ENCODE peak calls at places on chromosomes 12 and 14, in ten cellular contexts. T is uterus, P is suprapubic skin, S is IMR-90, N is H1, B is endothelial cell of umbilical vein, V is vagina, U is stomach, H is Peyer's patch, X is ovary. I is an unnamed sample. For H3K4me1, the result is how much of the 10 kb centered on the place peaks cover.

GRCh38 chr12:21946983-21947382 is 5.8 kb upstream of the ABCC9 start:
- DNase-seq in T (no peak), P (no peak), S (no peak), N (no peak), B (no peak), V (no peak), U (no peak), H (no peak), X (no peak), I (no peak)

GRCh38 chr14:99938376-99938775 is 126.8 kb upstream of the EVL start:
- DNase-seq in T (no peak), P (no peak), S (no peak), N (no peak), B (no peak), V (no peak), U (no peak), H (no peak), X (no peak), I (no peak)

GRCh38 chr12:49702009-49702408 is 5.2 kb downstream of the FMNL3 start:
- DNase-seq in T (no peak), P (no peak), S (no peak), N (no peak), B (no peak), V (no peak), U (no peak), H (no peak), X (no peak), I (no peak)

GRCh38 chr12:91023326-91024004 is 18.7 kb upstream of the EPYC start:
- DNase-seq in T (no peak), P (no peak), S (peak), N (no peak), B (no peak), V (no peak), U (no peak), H (no peak), X (no peak), I (no peak)

GRCh38 chr14:84071061-84071460 is 1458.9 kb upstream of the FLRT2 start:
- DNase-seq in T (no peak), P (no peak), S (no peak), N (no peak), B (no peak), V (no peak), U (no peak), H (no peak), X (no peak), I (no peak)

GRCh38 chr12:99745895-99746294 is 98.3 kb downstream of the GARIN6 start:
- DNase-seq in T (no peak), P (no peak), S (no peak), N (no peak), B (no peak), V (no peak), U (no peak), H (no peak), X (no peak), I (no peak)

GRCh38 chr12:73161970-73162369 is 889.8 kb downstream of the TRHDE start:
- DNase-seq in T (no peak), P (no peak), S (no peak), N (no peak), B (no peak), V (no peak), U (no peak), H (no peak), X (no peak), I (no peak)

GRCh38 chr12:32454075-32454474 is 54.7 kb downstream of the FGD4 start:
- DNase-seq in T (no peak), P (no peak), S (peak), N (no peak), B (peak), V (no peak), U (no peak), H (no peak), X (no peak), I (no peak)

GRCh38 chr14:92694807-92695206 is 53.6 kb downstream of the LGMN start:
- DNase-seq in T (no peak), P (no peak), S (no peak), N (no peak), B (no peak), V (no peak), U (no peak), H (no peak), X (no peak), I (no peak)

GRCh38 chr14:82886670-82887069 is 1353.0 kb upstream of the SEL1L start:
- DNase-seq in T (no peak), P (no peak), S (no peak), N (no peak), B (no peak), V (no peak), U (no peak), H (no peak), X (no peak), I (no peak)

GRCh38 chr12:105464426-105464825 is 133.9 kb downstream of the C12orf75 start:
- DNase-seq in T (no peak), P (no peak), S (no peak), N (no peak), B (no peak), V (no peak), U (no peak), H (no peak), X (no peak), I (no peak)

GRCh38 chr14:52413729-52414453 is 99.8 kb downstream of the PTGER2 start:
- DNase-seq in T (no peak), P (no peak), S (peak), N (no peak), B (no peak), V (no peak), U (no peak), H (no peak), X (no peak), I (no peak)

GRCh38 chr14:99072956-99073355 is 199.0 kb downstream of the BCL11B start:
- DNase-seq in T (no peak), P (peak), S (no peak), N (no peak), B (no peak), V (peak), U (no peak), H (no peak), X (no peak), I (no peak)

GRCh38 chr12:63967781-63968180 is 123.3 kb downstream of the SRGAP1 start:
- DNase-seq in T (no peak), P (no peak), S (peak), N (no peak), B (peak), V (no peak), U (no peak), H (no peak), X (no peak), I (no peak)

GRCh38 chr14:81127785-81128184 is 93.0 kb downstream of the GTF2A1 start:
- DNase-seq in T (no peak), P (no peak), S (peak), N (no peak), B (no peak), V (no peak), U (no peak), H (no peak), X (no peak), I (no peak)

GRCh38 chr12:51383281-51383905 is 7.8 kb downstream of the GALNT6 start:
- DNase-seq in T (no peak), P (no peak), S (no peak), N (no peak), B (no peak), V (no peak), U (no peak), H (no peak), X (no peak), I (no peak)

GRCh38 chr14:73180385-73180805 is 44.1 kb downstream of the PSEN1 start:
- DNase-seq in T (peak), P (no peak), S (peak), N (no peak), B (no peak), V (no peak), U (no peak), H (no peak), X (no peak), I (no peak)

GRCh38 chr12:132922676-132923075 is 33.4 kb downstream of the ZNF605 start:
- DNase-seq in T (no peak), P (no peak), S (no peak), N (peak), B (no peak), V (no peak), U (no peak), H (no peak), X (no peak), I (no peak)

GRCh38 chr12:4214912-4215861 is 58.4 kb upstream of the CCND2 start:
- DNase-seq in T (no peak), P (peak), S (no peak), N (peak), B (no peak), V (peak), U (peak), H (no peak), X (no peak), I (peak)

GRCh38 chr12:131072446-131073230 is 118.9 kb downstream of the ADGRD1 start:
- DNase-seq in T (no peak), P (peak), S (no peak), N (no peak), B (no peak), V (no peak), U (peak), H (no peak), X (no peak), I (no peak)

GRCh38 chr14:97491697-97492096 is 694.5 kb downstream of the VRK1 start:
- DNase-seq in T (no peak), P (no peak), S (no peak), N (no peak), B (no peak), V (no peak), U (no peak), H (no peak), X (no peak), I (no peak)

GRCh38 chr12:79692249-79692619 is 1.5 kb upstream of the PAWR start:
- DNase-seq in T (no peak), P (no peak), S (peak), N (no peak), B (no peak), V (no peak), U (no peak), H (no peak), X (no peak), I (no peak)

GRCh38 chr12:15662303-15662980 is 126.7 kb downstream of the EPS8 start:
- DNase-seq in T (no peak), P (no peak), S (peak), N (no peak), B (peak), V (no peak), U (no peak), H (no peak), X (no peak), I (no peak)

GRCh38 chr14:65071544-65071943 is 30.8 kb downstream of the MAX start:
- DNase-seq in T (no peak), P (no peak), S (no peak), N (no peak), B (no peak), V (no peak), U (no peak), H (no peak), X (no peak), I (no peak)

GRCh38 chr14:90536092-90536491 is 139.3 kb downstream of the CALM1 start:
- DNase-seq in T (no peak), P (no peak), S (no peak), N (no peak), B (no peak), V (no peak), U (no peak), H (no peak), X (peak), I (peak)

GRCh38 chr12:88393017-88393767 is 187.1 kb downstream of the KITLG start:
- DNase-seq in T (no peak), P (no peak), S (peak), N (no peak), B (peak), V (no peak), U (no peak), H (no peak), X (no peak), I (no peak)

GRCh38 chr12:38956337-38956736 is 50.9 kb upstream of the CPNE8 start:
- DNase-seq in T (no peak), P (no peak), S (no peak), N (no peak), B (no peak), V (no peak), U (no peak), H (no peak), X (no peak), I (no peak)

GRCh38 chr12:29731556-29731955 is 52.2 kb downstream of the TMTC1 start:
- DNase-seq in T (no peak), P (no peak), S (no peak), N (no peak), B (peak), V (no peak), U (no peak), H (no peak), X (no peak), I (no peak)

GRCh38 chr12:100375023-100375737 is 18.3 kb downstream of the SLC17A8 start:
- DNase-seq in T (peak), P (no peak), S (peak), N (no peak), B (no peak), V (no peak), U (peak), H (peak), X (peak), I (no peak)

GRCh38 chr14:58898655-58899316 is 261.0 kb downstream of the DACT1 start:
- DNase-seq in T (no peak), P (no peak), S (peak), N (no peak), B (peak), V (no peak), U (no peak), H (no peak), X (no peak), I (no peak)

GRCh38 chr12:32560520-32560919 is 118.6 kb upstream of the DNM1L start:
- DNase-seq in T (no peak), P (no peak), S (no peak), N (no peak), B (no peak), V (no peak), U (no peak), H (no peak), X (no peak), I (no peak)

GRCh38 chr14:91127411-91127810 is 13.5 kb downstream of the DGLUCY start:
- DNase-seq in T (no peak), P (peak), S (no peak), N (no peak), B (no peak), V (no peak), U (peak), H (peak), X (no peak), I (peak)

GRCh38 chr12:40444174-40444573 is 219.4 kb downstream of the LRRK2 start:
- DNase-seq in T (no peak), P (no peak), S (no peak), N (no peak), B (no peak), V (no peak), U (no peak), H (no peak), X (no peak), I (no peak)

GRCh38 chr12:45350861-45351260 is 135.0 kb downstream of the ANO6 start:
- DNase-seq in T (no peak), P (no peak), S (no peak), N (no peak), B (no peak), V (no peak), U (no peak), H (no peak), X (no peak), I (no peak)

GRCh38 chr12:40034156-40034555 is 71.7 kb downstream of the SLC2A13 start:
- DNase-seq in T (no peak), P (no peak), S (no peak), N (no peak), B (no peak), V (no peak), U (no peak), H (no peak), X (no peak), I (no peak)

GRCh38 chr12:27179399-27180214 is 64.5 kb upstream of the STK38L start:
- DNase-seq in T (peak), P (no peak), S (peak), N (no peak), B (peak), V (no peak), U (no peak), H (no peak), X (no peak), I (no peak)

GRCh38 chr14:22918809-22919600 is at the start of gene RBM23:
- DNase-seq in T (peak), P (peak), S (peak), N (peak), B (peak), V (peak), U (peak), H (peak), X (peak), I (peak)

GRCh38 chr14:22919601-22919921 is 612 bp upstream of the RBM23 start:
- DNase-seq in T (no peak), P (no peak), S (no peak), N (no peak), B (no peak), V (no peak), U (no peak), H (no peak), X (no peak), I (no peak)

GRCh38 chr14:22918519-22918808 is 485 bp downstream of the RBM23 start:
- DNase-seq in T (no peak), P (peak), S (no peak), N (no peak), B (no peak), V (no peak), U (no peak), H (no peak), X (no peak), I (no peak)

GRCh38 chr14:22922294-22922693 is 3.3 kb upstream of the RBM23 start:
- DNase-seq in T (no peak), P (no peak), S (no peak), N (no peak), B (no peak), V (no peak), U (no peak), H (no peak), X (no peak), I (no peak)

GRCh38 chr14:22920697-22921096 is 1.7 kb upstream of the RBM23 start:
- DNase-seq in T (no peak), P (no peak), S (no peak), N (no peak), B (no peak), V (no peak), U (no peak), H (no peak), X (no peak), I (no peak)
- H3K27ac ChIP-seq in T (no peak), P (no peak), S (no peak), N (no peak), B (no peak), V (no peak), U (no peak), H (no peak), X (no peak), I (no peak)

GRCh38 chr12:71694099-71694820 is 8.4 kb downstream of the TMEM19 start:
- DNase-seq in T (no peak), P (no peak), S (no peak), N (no peak), B (no peak), V (no peak), U (no peak), H (no peak), X (no peak), I (no peak)

GRCh38 chr12:71693126-71693525 is 7.2 kb downstream of the TMEM19 start:
- DNase-seq in T (no peak), P (no peak), S (no peak), N (no peak), B (no peak), V (no peak), U (no peak), H (peak), X (no peak), I (no peak)

GRCh38 chr12:71688961-71689570 is 3.2 kb downstream of the TMEM19 start:
- DNase-seq in T (no peak), P (no peak), S (no peak), N (no peak), B (no peak), V (no peak), U (no peak), H (no peak), X (no peak), I (no peak)

GRCh38 chr12:71695782-71696181 is 9.9 kb downstream of the TMEM19 start:
- DNase-seq in T (no peak), P (no peak), S (no peak), N (no peak), B (no peak), V (no peak), U (no peak), H (no peak), X (no peak), I (no peak)

GRCh38 chr12:71691504-71692129 is 5.7 kb downstream of the TMEM19 start:
- DNase-seq in T (no peak), P (no peak), S (no peak), N (no peak), B (no peak), V (no peak), U (peak), H (no peak), X (no peak), I (no peak)
- H3K4me1 ChIP-seq in T (under half), P (under half), S (under half), N (under half), B (under half), V (under half), U (under half), H (under half), X (under half), I (under half)

GRCh38 chr12:1529862-1530591 is 64.4 kb downstream of the FBXL14 start:
- DNase-seq in T (no peak), P (no peak), S (no peak), N (no peak), B (no peak), V (no peak), U (no peak), H (no peak), X (peak), I (no peak)
- TF ChIP-seq POLR2A in T (no peak), P (no peak), S (no peak), N (no peak), B (no peak), V (no peak), U (no peak), H (no peak), X (no peak), I (no peak)

GRCh38 chr12:6230321-6231110 is 30.3 kb downstream of the CD9 start:
- DNase-seq in T (peak), P (peak), S (no peak), N (no peak), B (no peak), V (no peak), U (peak), H (no peak), X (no peak), I (peak)
- H3K27ac ChIP-seq in T (peak), P (peak), S (peak), N (no peak), B (peak), V (peak), U (peak), H (peak), X (no peak), I (peak)

GRCh38 chr12:116863275-116863767 is 17.9 kb downstream of the HRK start:
- DNase-seq in T (no peak), P (no peak), S (peak), N (peak), B (peak), V (no peak), U (no peak), H (no peak), X (no peak), I (no peak)
- H3K4me1 ChIP-seq in T (under half), P (under half), S (under half), N (under half), B (under half), V (under half), U (under half), H (under half), X (under half), I (under half)

GRCh38 chr12:86484473-86484872 is 228.3 kb upstream of the MGAT4C start:
- DNase-seq in T (no peak), P (no peak), S (no peak), N (no peak), B (no peak), V (no peak), U (no peak), H (no peak), X (no peak), I (no peak)
- TF ChIP-seq POLR2A in T (no peak), P (no peak), S (no peak), N (no peak), B (no peak), V (no peak), U (no peak), H (no peak), X (no peak), I (no peak)

DNA sequence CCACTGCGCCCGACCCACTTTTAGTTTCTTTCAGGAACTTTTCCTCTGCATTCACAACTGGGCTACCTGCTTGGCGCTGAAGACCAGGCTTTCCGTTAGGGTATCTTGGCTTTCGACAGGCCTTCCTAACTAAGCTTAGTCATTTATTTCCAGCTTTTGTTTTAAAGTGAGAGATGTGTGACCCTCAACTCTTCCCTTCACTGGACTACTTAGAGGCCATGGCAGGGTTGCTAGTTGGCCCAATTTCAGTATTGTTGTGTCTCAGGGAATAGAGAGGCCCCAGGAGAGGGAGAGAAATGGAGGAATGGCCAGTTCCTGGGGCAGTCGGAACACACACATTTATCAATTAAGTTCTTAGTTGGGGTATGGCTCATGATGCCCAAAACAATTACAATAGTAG is 10.4 kb downstream of the MTA1 start:
- DNase-seq in T (no peak), P (no peak), S (no peak), N (no peak), B (peak), V (no peak), U (no peak), H (no peak), X (no peak), I (no peak)
- H3K27ac ChIP-seq in T (no peak), P (no peak), S (no peak), N (no peak), B (peak), V (no peak), U (no peak), H (no peak), X (no peak), I (peak)

DNA sequence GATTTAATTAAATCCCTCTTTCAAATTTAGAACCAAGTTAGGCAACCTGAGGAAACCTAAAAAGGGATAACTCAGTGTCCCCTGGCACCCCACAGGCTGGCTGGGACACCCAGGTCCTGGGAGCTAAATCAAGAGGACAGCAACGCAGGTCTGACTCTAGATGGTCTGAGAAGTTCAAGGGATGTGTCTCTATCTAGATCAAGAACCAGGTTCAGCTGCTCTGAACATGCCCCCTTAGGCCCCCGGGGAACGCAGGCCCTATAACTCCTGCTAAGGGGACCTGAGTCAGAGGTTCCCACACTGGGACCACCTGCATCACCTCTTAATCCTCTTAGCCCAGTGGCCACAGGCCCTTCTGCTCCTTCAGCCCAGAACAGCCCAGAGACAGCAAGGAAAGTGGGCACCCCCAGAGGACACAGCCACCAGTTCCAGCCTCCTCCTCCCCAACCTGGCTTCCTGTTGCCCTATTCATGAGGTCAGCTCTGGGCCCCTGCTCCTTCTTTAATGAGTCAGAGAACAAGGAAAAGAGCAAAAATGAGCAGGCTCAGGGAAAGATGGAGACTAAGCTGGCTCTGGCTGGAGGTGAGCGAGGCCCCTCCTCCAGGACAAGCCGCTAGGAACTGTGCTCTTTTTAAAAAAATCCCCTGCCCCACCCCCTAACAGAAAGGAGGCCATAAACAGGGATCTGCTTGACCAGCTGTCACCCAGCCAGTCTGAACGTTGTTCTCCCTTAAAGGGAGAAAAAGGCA is 10.8 kb downstream of the PITPNM2 start:
- DNase-seq in T (no peak), P (peak), S (peak), N (no peak), B (peak), V (peak), U (no peak), H (no peak), X (peak), I (no peak)
- H3K4me1 ChIP-seq in T (under half), P (under half), S (under half), N (under half), B (under half), V (under half), U (half or more), H (under half), X (under half), I (under half)